ENCODE peak calls at places on chromosomes 12 and 14, in nine cellular contexts. P is ovary, L is mammary epithelial cell, D is WERI-Rb-1, H is IMR-90, J is body of pancreas, T is uterus, W is fibroblast of mammary gland, C is SK-N-SH. B is an unnamed sample.

GRCh38 chr12:13422291-13422690 is 225.8 kb downstream of the EMP1 start:
- DNase-seq in C (no peak), D (no peak), P (no peak), H (no peak), L (peak), T (no peak), J (no peak), W (no peak), B (no peak)

GRCh38 chr12:132159555-132160003 is 15.3 kb downstream of the NOC4L start:
- DNase-seq in C (no peak), D (no peak), J (no peak), H (no peak), T (no peak), L (no peak), W (no peak), P (peak), B (no peak)

GRCh38 chr12:120584343-120585149 is 3.3 kb upstream of the POP5 start:
- DNase-seq in T (peak), W (peak), C (peak), J (peak), L (peak), H (no peak), P (peak), D (peak), B (no peak)

GRCh38 chr12:91177380-91177779 is 5.2 kb downstream of the DCN start:
- DNase-seq in P (no peak), H (peak), C (no peak), D (no peak), L (no peak), W (no peak), T (no peak), J (no peak), B (no peak)

GRCh38 chr14:26125039-26125438 is 472.8 kb downstream of the NOVA1 start:
- DNase-seq in C (no peak), P (no peak), D (no peak), W (no peak), J (no peak), T (no peak), H (no peak), L (no peak), B (no peak)

GRCh38 chr12:84772281-84772680 is 140.3 kb downstream of the SLC6A15 start:
- DNase-seq in W (no peak), C (no peak), D (no peak), P (no peak), H (peak), T (no peak), J (no peak), L (peak), B (no peak)

GRCh38 chr12:34599530-34600513 is 577.5 kb downstream of the ALG10 start:
- DNase-seq in T (no peak), J (peak), H (no peak), P (peak), L (no peak), W (no peak), C (peak), D (no peak), B (no peak)

GRCh38 chr12:113149361-113150150 is at the start of gene CFAP73:
- DNase-seq in C (peak), L (peak), W (peak), P (peak), J (peak), H (peak), T (no peak), D (peak), B (peak)

GRCh38 chr12:124510301-124510970 is 57.0 kb downstream of the NCOR2 start:
- DNase-seq in L (no peak), D (no peak), T (no peak), J (peak), W (no peak), C (peak), P (no peak), H (no peak), B (no peak)

GRCh38 chr12:40915172-40915571 is 222.9 kb downstream of the CNTN1 start:
- DNase-seq in L (no peak), T (no peak), H (no peak), J (no peak), W (no peak), P (no peak), C (no peak), D (no peak), B (no peak)

GRCh38 chr12:47273191-47273626 is 193.4 kb upstream of the AMIGO2 start:
- DNase-seq in J (no peak), T (no peak), C (no peak), P (no peak), W (no peak), H (no peak), L (peak), D (no peak), B (no peak)

GRCh38 chr12:103590271-103590670 is 3.2 kb downstream of the STAB2 start:
- DNase-seq in D (no peak), P (no peak), W (no peak), H (no peak), T (no peak), L (no peak), C (no peak), J (no peak), B (no peak)

GRCh38 chr12:58262796-58263195 is 321.4 kb downstream of the ATP23 start:
- DNase-seq in J (no peak), D (no peak), T (no peak), H (no peak), L (peak), P (no peak), C (no peak), W (no peak), B (no peak)

GRCh38 chr12:41368006-41368405 is 179.9 kb downstream of the PDZRN4 start:
- DNase-seq in T (no peak), P (no peak), W (peak), H (peak), D (peak), J (no peak), L (no peak), C (no peak), B (no peak)

GRCh38 chr14:72679106-72679505 is 214.8 kb downstream of the DPF3 start:
- DNase-seq in P (no peak), H (peak), J (no peak), L (no peak), T (no peak), W (peak), D (no peak), C (peak), B (no peak)

GRCh38 chr14:90941705-90942104 is 118.7 kb downstream of the RPS6KA5 start:
- DNase-seq in T (no peak), L (no peak), D (no peak), W (no peak), H (no peak), P (no peak), C (no peak), J (no peak), B (no peak)

GRCh38 chr14:51396222-51396815 is 156.3 kb downstream of the TMX1 start:
- DNase-seq in D (peak), W (peak), P (peak), C (no peak), J (peak), H (peak), T (peak), L (peak), B (peak)

GRCh38 chr12:52865090-52865944 is 16.5 kb upstream of the KRT78 start:
- DNase-seq in D (peak), C (peak), P (peak), W (peak), H (peak), J (peak), L (peak), T (peak), B (no peak)

GRCh38 chr14:38210587-38211257 is 3.0 kb downstream of the SSTR1 start:
- DNase-seq in T (no peak), C (no peak), L (no peak), H (peak), J (peak), W (peak), P (no peak), D (no peak), B (no peak)

DNA sequence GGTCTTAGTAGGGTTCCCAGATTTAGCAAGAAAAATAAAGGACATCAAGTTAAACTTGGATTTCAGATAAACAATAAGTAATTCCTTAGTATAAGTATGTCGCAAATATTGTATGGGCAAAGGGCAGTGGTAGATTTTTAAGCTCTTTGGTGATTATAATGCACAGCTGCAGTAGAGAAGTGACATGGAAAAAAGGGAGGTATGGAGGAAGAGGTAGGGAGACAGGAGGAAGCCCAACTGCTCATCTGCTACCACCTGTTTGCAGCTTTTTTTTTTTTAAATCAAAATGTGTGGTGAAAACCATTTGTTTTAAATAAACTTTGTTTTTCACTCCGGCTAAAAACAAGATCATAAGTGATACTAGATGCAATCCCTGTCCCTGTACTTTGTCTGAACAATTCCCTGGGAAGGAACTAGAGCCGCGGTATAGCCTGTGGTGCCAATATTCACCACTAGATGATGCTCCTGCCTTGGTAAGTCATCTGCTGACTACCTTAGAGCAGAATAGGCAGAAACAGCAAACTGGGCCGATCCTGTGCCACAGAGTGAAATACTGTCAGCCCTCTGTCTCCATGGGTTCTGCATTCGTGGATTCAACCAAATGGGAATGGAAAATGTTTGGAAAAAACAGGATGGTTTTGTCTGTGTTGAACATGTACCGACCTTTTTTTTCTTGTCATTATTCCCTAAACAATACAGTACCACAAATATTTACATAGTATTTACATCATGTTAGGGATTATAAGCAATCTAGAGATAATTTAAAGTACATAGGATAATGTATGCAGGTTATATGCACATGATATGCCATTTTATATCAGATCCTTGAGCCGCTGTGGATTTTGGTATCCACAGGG is 62.4 kb upstream of the PLBD1 start:
- DNase-seq in L (peak), C (peak), P (peak), T (peak), D (peak), W (peak), J (peak), H (peak), B (peak)
- H3K4me3 ChIP-seq in L (no peak), C (no peak), P (no peak), T (no peak), D (no peak), W (no peak), J (no peak), H (no peak), B (no peak)

DNA sequence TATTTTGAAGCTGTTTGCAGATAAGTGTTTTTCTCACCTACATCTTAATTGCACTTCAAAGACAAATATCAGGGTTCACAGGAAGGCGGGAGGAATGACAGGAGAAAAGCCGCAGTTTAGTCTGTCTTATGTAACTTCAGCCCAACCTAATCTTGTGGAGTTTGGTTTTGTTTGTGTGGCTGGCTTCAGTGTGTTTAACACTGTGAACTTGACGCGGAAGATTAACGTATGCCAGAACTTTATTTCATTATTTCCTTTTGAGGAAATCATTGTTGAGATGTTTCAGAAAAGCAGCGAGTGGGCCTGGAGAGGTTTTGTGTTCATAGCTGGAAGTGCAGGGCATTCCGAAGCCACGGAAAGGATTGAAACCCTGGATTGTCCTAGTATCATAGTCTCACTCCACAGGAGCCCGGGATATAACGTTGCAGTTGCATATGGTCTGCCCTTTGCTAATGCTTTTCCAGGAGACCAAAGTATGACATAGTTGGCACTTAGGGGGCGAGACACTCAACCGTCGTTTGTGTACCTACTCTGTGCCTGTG is 2.0 kb downstream of the PELI2 start:
- DNase-seq in T (no peak), H (peak), W (peak), D (peak), C (peak), L (no peak), P (no peak), J (peak), B (no peak)
- TF ChIP-seq CTCF in T (no peak), H (no peak), W (no peak), D (no peak), C (no peak), L (no peak), P (no peak), J (peak), B (no peak)

GRCh38 chr14:100585448-100586152 is 1.6 kb downstream of the BEGAIN start:
- DNase-seq in P (peak), J (peak), T (no peak), L (no peak), H (no peak), D (no peak), W (no peak), C (no peak), B (no peak)

GRCh38 chr14:100586520-100587247 is 533 bp downstream of the BEGAIN start:
- DNase-seq in L (peak), J (peak), D (peak), P (peak), H (no peak), W (peak), T (peak), C (peak), B (peak)

GRCh38 chr14:100587248-100587762 is at the start of gene BEGAIN:
- DNase-seq in D (no peak), H (no peak), P (peak), C (peak), J (no peak), L (no peak), W (no peak), T (no peak), B (no peak)

GRCh38 chr14:100587763-100588411 is 670 bp upstream of the BEGAIN start:
- DNase-seq in D (no peak), L (no peak), T (peak), H (no peak), P (peak), W (peak), J (peak), C (no peak), B (no peak)

DNA sequence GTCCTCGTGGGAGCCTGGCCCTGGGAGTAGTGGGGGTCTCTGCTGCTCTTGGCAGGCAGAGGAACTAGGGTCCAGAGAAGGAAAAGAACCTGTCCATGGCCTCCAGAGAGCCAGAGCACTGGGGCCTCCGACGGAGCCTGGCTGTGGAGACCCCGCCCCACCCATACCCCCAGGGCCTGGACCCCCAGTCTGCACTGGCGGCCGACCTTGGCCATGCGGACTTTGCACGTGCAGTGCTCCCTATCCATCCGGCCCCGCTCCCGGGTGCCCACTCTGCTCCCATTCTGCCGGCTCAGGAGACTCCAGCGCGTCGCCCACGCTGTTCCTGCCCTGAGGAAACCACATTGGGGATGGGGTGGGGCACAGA is 1.1 kb downstream of the BEGAIN start:
- DNase-seq in W (no peak), H (no peak), L (no peak), C (peak), J (no peak), T (no peak), D (no peak), P (peak), B (no peak)
- H3K4me3 ChIP-seq in W (peak), H (no peak), L (peak), C (peak), J (no peak), T (no peak), D (peak), P (no peak), B (peak)

GRCh38 chr14:95681153-95681552 is 5.1 kb upstream of the TCL1B start:
- DNase-seq in W (no peak), T (no peak), H (no peak), L (no peak), J (no peak), D (no peak), P (no peak), C (no peak), B (no peak)

GRCh38 chr14:95679995-95680735 is 6.1 kb upstream of the TCL1B start:
- DNase-seq in C (no peak), T (no peak), P (no peak), W (no peak), J (peak), H (no peak), L (no peak), D (peak), B (no peak)

GRCh38 chr14:95685978-95686922 is at the start of gene TCL1B:
- DNase-seq in T (no peak), C (peak), J (no peak), H (no peak), P (no peak), D (no peak), W (no peak), L (no peak), B (no peak)

GRCh38 chr14:95686935-95687334 is 709 bp downstream of the TCL1B start:
- DNase-seq in L (no peak), D (no peak), W (no peak), T (no peak), J (no peak), C (no peak), P (no peak), H (no peak), B (no peak)

DNA sequence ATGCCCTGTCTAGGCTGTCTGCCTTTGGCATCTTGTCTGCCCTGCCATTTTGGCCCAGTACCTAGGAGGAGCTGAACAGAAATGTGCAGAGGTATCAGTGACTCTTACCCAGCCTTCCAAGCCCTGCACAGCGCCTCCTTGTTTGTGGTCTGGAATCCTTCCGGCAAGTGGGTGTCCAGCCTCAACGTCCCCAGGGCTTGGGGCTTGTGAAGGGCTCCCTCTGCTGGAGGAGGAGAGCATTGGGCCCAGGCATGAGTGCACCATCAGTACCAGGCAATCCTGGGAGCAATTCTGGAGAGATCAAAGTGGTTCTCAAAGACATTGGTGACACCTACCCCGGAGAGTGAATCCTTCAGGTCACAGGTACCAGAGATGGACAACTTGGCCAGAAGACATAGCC is 2.4 kb upstream of the TCL1B start:
- DNase-seq in J (peak), T (no peak), P (no peak), D (no peak), H (no peak), W (peak), C (no peak), L (no peak), B (no peak)
- TF ChIP-seq CTCF in J (peak), T (no peak), P (no peak), D (peak), H (peak), W (peak), C (no peak), L (peak), B (peak)

GRCh38 chr14:105167303-105168092 is 1.1 kb downstream of the JAG2 start:
- DNase-seq in J (peak), P (no peak), W (no peak), C (peak), H (no peak), D (peak), L (peak), T (no peak), B (no peak)

GRCh38 chr14:105166571-105167302 is 1.8 kb downstream of the JAG2 start:
- DNase-seq in P (no peak), L (peak), T (no peak), C (no peak), J (no peak), D (no peak), W (no peak), H (no peak), B (no peak)

GRCh38 chr14:105168496-105168978 is at the start of gene JAG2:
- DNase-seq in T (no peak), H (no peak), C (peak), P (no peak), W (no peak), J (peak), D (peak), L (peak), B (no peak)

GRCh38 chr14:105168979-105169507 is 467 bp upstream of the JAG2 start:
- DNase-seq in H (no peak), D (peak), W (no peak), T (no peak), J (peak), L (peak), C (peak), P (no peak), B (no peak)

DNA sequence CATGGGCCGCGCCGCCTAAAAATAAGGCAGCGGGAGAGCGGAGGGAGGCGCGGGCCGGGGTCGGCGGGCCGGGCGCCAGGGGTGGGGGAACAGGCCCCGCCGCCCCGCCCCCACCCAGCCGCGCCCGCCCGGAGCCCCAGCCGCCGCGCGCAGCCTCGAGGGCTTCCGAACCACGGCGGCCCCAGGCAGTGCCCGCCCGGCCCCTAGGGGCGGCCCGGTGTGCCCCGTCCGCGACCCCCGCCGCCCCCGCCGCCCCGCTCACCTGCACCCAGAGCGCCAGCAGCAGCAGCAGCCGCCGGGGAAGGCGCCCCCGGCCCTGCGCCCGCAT is 519 bp downstream of the JAG2 start:
- DNase-seq in W (no peak), T (no peak), J (no peak), C (peak), L (no peak), H (no peak), P (no peak), D (no peak), B (no peak)
- H3K4me3 ChIP-seq in W (no peak), T (peak), J (peak), C (no peak), L (peak), H (peak), P (peak), D (peak), B (no peak)

B was measured in HFF-Myc.